ENCODE peak calls at places on chromosomes 5 and 9, in six cellular contexts. X is K562, Q is A549, R is HepG2, U is endothelial cell of umbilical vein, E is GM12878. T is an unnamed sample.

GRCh38 chr9:108108802-108109448 is 619.4 kb upstream of the KLF4 start:
- DNase-seq in X (peak; percentile 49), Q (no peak), R (peak; percentile 52), U (no peak), E (no peak), T (no peak)

GRCh38 chr9:122923947-122924346 is 7.4 kb downstream of the ZBTB26 start:
- DNase-seq in X (no peak), Q (no peak), R (no peak), U (peak; percentile 77), E (no peak), T (no peak)

GRCh38 chr9:129069128-129069824 is 11.6 kb upstream of the DOLPP1 start:
- DNase-seq in X (peak; percentile 86), Q (no peak), R (no peak), U (no peak), E (no peak), T (peak; percentile 98)

GRCh38 chr5:177427211-177427822 is 841 bp downstream of the GRK6 start:
- DNase-seq in X (peak; percentile 70), Q (no peak), R (no peak), U (peak; percentile 13), E (no peak), T (peak; percentile 50)

GRCh38 chr9:36149197-36149596 is 12.7 kb downstream of the GLIPR2 start:
- DNase-seq in X (no peak), Q (no peak), R (no peak), U (peak; percentile 42), E (no peak), T (no peak)

GRCh38 chr9:19934301-19934868 is 145.5 kb upstream of the SLC24A2 start:
- DNase-seq in X (no peak), Q (no peak), R (no peak), U (peak; percentile 46), E (no peak), T (no peak)

GRCh38 chr5:115360036-115360685 is 63.7 kb upstream of the CCDC112 start:
- DNase-seq in X (no peak), Q (no peak), R (no peak), U (no peak), E (no peak), T (no peak)

GRCh38 chr5:16937023-16937379 is 913 bp upstream of the MYO10 start:
- DNase-seq in X (no peak), Q (no peak), R (no peak), U (no peak), E (no peak), T (no peak)

GRCh38 chr9:90013778-90014177 is 409.0 kb downstream of the GADD45G start:
- DNase-seq in X (no peak), Q (no peak), R (no peak), U (no peak), E (no peak), T (no peak)

GRCh38 chr5:107885601-107886000 is 214.9 kb upstream of the EFNA5 start:
- DNase-seq in X (no peak), Q (no peak), R (no peak), U (no peak), E (no peak), T (no peak)

GRCh38 chr5:67502951-67503350 is 306.4 kb upstream of the CD180 start:
- DNase-seq in X (no peak), Q (no peak), R (no peak), U (no peak), E (no peak), T (no peak)

GRCh38 chr9:126386814-126387213 is 60.2 kb downstream of the MVB12B start:
- DNase-seq in X (no peak), Q (no peak), R (no peak), U (peak; percentile 79), E (no peak), T (no peak)

GRCh38 chr9:68781866-68782265 is 76.8 kb downstream of the PIP5K1B start:
- DNase-seq in X (no peak), Q (no peak), R (no peak), U (no peak), E (no peak), T (no peak)

GRCh38 chr5:59615272-59615671 is 278.3 kb downstream of the PDE4D start:
- DNase-seq in X (no peak), Q (no peak), R (no peak), U (no peak), E (no peak), T (no peak)

GRCh38 chr9:1837453-1838084 is 177.6 kb upstream of the SMARCA2 start:
- DNase-seq in X (peak; percentile 19), Q (peak; percentile 25), R (peak; percentile 61), U (no peak), E (peak; percentile 45), T (peak; percentile 78)

GRCh38 chr9:37464426-37465248 is 613 bp downstream of the ZBTB5 start:
- DNase-seq in X (no peak), Q (peak; percentile 70), R (no peak), U (peak; percentile 89), E (peak; percentile 30), T (peak; percentile 72)

GRCh38 chr5:85293139-85293785 is 908.6 kb upstream of the EDIL3 start:
- DNase-seq in X (no peak), Q (no peak), R (peak; percentile 11), U (no peak), E (no peak), T (no peak)

GRCh38 chr5:170631471-170632195 is 127.8 kb downstream of the KCNIP1 start:
- DNase-seq in X (peak; percentile 29), Q (peak; percentile 74), R (peak; percentile 15), U (no peak), E (no peak), T (no peak)

GRCh38 chr9:13719981-13720380 is 440.5 kb upstream of the MPDZ start:
- DNase-seq in X (no peak), Q (no peak), R (no peak), U (peak; percentile 26), E (no peak), T (no peak)

GRCh38 chr5:91170266-91170665 is 212.9 kb downstream of the ARRDC3 start:
- DNase-seq in X (no peak), Q (no peak), R (no peak), U (peak; percentile 45), E (no peak), T (peak; percentile 71)

GRCh38 chr5:58348996-58349728 is 110.7 kb downstream of the PLK2 start:
- DNase-seq in X (no peak), Q (no peak), R (no peak), U (no peak), E (no peak), T (no peak)

GRCh38 chr9:12819436-12820185 is 44.8 kb downstream of the LURAP1L start:
- DNase-seq in X (peak; percentile 10), Q (no peak), R (peak; percentile 53), U (no peak), E (no peak), T (peak; percentile 44)

GRCh38 chr9:91785403-91785917 is 164.6 kb downstream of the ROR2 start:
- DNase-seq in X (no peak), Q (no peak), R (no peak), U (no peak), E (no peak), T (no peak)

GRCh38 chr5:16773990-16774389 is 157.2 kb upstream of the RETREG1 start:
- DNase-seq in X (no peak), Q (no peak), R (no peak), U (no peak), E (no peak), T (no peak)

GRCh38 chr5:141402553-141403328 is at the start of gene PCDHGA9:
- DNase-seq in X (peak; percentile 39), Q (no peak), R (no peak), U (no peak), E (no peak), T (no peak)
- TF ChIP-seq MYC in X (no peak), Q (no peak), R (no peak), U (no peak), E (no peak), T (no peak)

GRCh38 chr5:142966146-142966455 is 195.9 kb downstream of the ARHGAP26 start:
- DNase-seq in X (no peak), Q (no peak), R (no peak), U (no peak), E (no peak), T (no peak)
- TF ChIP-seq MYC in X (no peak), Q (no peak), R (no peak), U (no peak), E (no peak), T (no peak)

GRCh38 chr5:32057157-32058096 is 116.7 kb downstream of the GOLPH3 start:
- DNase-seq in X (no peak), Q (peak; percentile 36), R (no peak), U (no peak), E (no peak), T (no peak)

GRCh38 chr5:32047056-32047455 is 127.1 kb downstream of the GOLPH3 start:
- DNase-seq in X (no peak), Q (no peak), R (no peak), U (no peak), E (no peak), T (no peak)

GRCh38 chr5:32055891-32056866 is 117.9 kb downstream of the GOLPH3 start:
- DNase-seq in X (no peak), Q (no peak), R (no peak), U (no peak), E (no peak), T (no peak)

GRCh38 chr5:32051796-32052195 is 122.3 kb downstream of the GOLPH3 start:
- DNase-seq in X (no peak), Q (no peak), R (no peak), U (no peak), E (no peak), T (no peak)
- TF ChIP-seq MYC in X (no peak), Q (no peak), R (no peak), U (no peak), E (no peak), T (no peak)

GRCh38 chr5:134048864-134049263 is 44.1 kb upstream of the VDAC1 start:
- DNase-seq in X (no peak), Q (no peak), R (no peak), U (no peak), E (no peak), T (no peak)
- TF ChIP-seq MYC in X (no peak), Q (no peak), R (no peak), U (no peak), E (no peak), T (no peak)

DNA sequence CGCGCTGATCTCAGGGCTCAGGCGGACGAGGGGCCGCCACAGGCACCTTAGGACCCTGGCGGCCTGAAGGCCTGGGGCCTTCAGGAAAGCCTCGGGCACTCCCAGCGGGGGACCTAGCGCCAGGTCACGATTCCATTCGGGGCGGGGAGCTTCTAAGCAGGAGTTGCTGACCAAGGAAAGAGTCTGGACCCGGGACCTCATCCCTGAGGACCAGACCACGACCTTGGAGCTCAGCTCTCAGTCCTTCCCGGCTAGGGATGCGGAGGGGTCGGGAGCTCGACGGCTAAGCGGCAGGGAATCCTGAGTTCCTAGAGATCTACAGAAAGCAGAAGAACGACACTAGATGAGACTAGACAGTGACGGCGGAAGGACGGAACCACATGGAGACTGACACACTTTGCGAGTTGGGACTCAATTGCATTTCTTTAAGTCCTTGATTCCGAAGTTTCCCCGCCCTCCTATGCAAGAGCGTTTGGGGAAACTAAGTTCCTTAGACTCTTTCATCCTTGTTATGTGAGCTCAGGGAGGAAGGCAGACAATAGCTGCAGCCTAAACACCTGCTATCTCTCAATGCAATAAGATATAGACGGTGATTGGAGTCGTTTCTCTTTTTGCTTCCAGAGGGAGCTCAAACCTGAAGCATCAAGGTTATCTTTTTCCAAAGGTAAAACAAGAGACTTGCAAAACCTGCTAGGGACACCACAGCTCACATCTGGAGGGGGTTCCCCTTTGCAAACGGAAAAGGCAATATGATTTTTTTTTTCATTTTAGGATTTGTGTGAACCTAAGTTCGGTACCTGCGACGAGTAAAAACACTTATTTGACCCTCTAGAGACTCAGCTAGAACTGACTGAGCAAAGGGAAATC is 9.7 kb downstream of the NR2F1-AS1 start:
- DNase-seq in X (no peak), Q (no peak), R (no peak), U (no peak), E (no peak), T (no peak)
- TF ChIP-seq MYC in X (no peak), Q (no peak), R (no peak), U (no peak), E (no peak), T (no peak)